ENCODE peak calls at places on chromosomes 13 and 19, in four cellular contexts. K is ovary, C is activated T-cell treated with anti-CD3 and anti-CD28 coated beads for 4 hours, Z is NCI-H774. L is an unnamed sample.

GRCh38 chr13:100128373-100128772 is 39.5 kb downstream of the PCCA start:
- DNase-seq in Z (no peak), K (no peak), C (peak; percentile 4), L (no peak)

GRCh38 chr19:8393871-8394250 is 3.7 kb downstream of the RAB11B start:
- DNase-seq in K (no peak), Z (no peak), C (no peak), L (no peak)

GRCh38 chr19:8473652-8474476 is 28.6 kb downstream of the PRAM1 start:
- DNase-seq in C (no peak), Z (no peak), K (no peak), L (no peak)

GRCh38 chr13:66673401-66673800 is 556.7 kb downstream of the PCDH9 start:
- DNase-seq in C (no peak), Z (no peak), K (no peak), L (no peak)

GRCh38 chr19:28244966-28245365 is 968.0 kb downstream of the UQCRFS1 start:
- DNase-seq in C (no peak), K (no peak), Z (no peak), L (no peak)

GRCh38 chr13:40682449-40683240 is 16.2 kb upstream of the FOXO1 start:
- DNase-seq in K (no peak), C (no peak), Z (no peak), L (no peak)

GRCh38 chr13:91506759-91507158 is 108.3 kb downstream of the GPC5 start:
- DNase-seq in C (no peak), K (no peak), Z (no peak), L (no peak)

GRCh38 chr13:30785146-30785845 is 50.0 kb downstream of the ALOX5AP start:
- DNase-seq in K (no peak), C (no peak), Z (no peak), L (no peak)

GRCh38 chr13:54029226-54029625 is 1000.6 kb downstream of the OLFM4 start:
- DNase-seq in Z (no peak), K (no peak), C (no peak), L (no peak)

GRCh38 chr13:97367427-97367826 is 66.5 kb upstream of the RAP2A start:
- DNase-seq in Z (no peak), C (no peak), K (no peak), L (no peak)

GRCh38 chr13:77291779-77292178 is 35.1 kb downstream of the MYCBP2 start:
- DNase-seq in K (no peak), C (no peak), Z (no peak), L (no peak)

GRCh38 chr13:113828282-113828825 is 35.5 kb downstream of the GAS6 start:
- DNase-seq in C (no peak), K (no peak), Z (no peak), L (no peak)

GRCh38 chr13:23322353-23323336 is 110.9 kb downstream of the SACS start:
- DNase-seq in K (no peak), C (no peak), Z (no peak), L (no peak)

GRCh38 chr13:40776681-40777165 is 5.7 kb upstream of the MRPS31 start:
- DNase-seq in Z (no peak), K (no peak), C (peak; percentile 49), L (no peak)

GRCh38 chr19:4795400-4795799 is 3.9 kb downstream of the FEM1A start:
- DNase-seq in C (no peak), Z (no peak), K (no peak), L (no peak)

GRCh38 chr19:38441660-38442348 is 8.3 kb downstream of the RYR1 start:
- DNase-seq in C (no peak), Z (no peak), K (no peak), L (no peak)

GRCh38 chr13:102877285-102877684 is 31.5 kb downstream of the ERCC5 start:
- DNase-seq in Z (no peak), C (no peak), K (no peak), L (no peak)

GRCh38 chr19:12985049-12985776 is 10.1 kb upstream of the NFIX start:
- DNase-seq in Z (peak; percentile 36), K (no peak), C (no peak), L (no peak)

GRCh38 chr13:95236774-95237173 is 64.5 kb downstream of the ABCC4 start:
- DNase-seq in C (no peak), K (no peak), Z (no peak), L (no peak)

GRCh38 chr13:113559061-113559460 is 25.5 kb upstream of the TFDP1 start:
- DNase-seq in C (no peak), K (no peak), Z (no peak), L (no peak)